ENCODE peak calls at places on chromosomes 3 and 15, in eight cellular contexts. C, M, Y, L, N, O, I and A are unnamed samples.

GRCh38 chr3:44992555-44993470 is 16.8 kb downstream of the EXOSC7 start:
- DNase-seq in C (no peak), M (no peak), Y (peak), L (no peak), N (no peak), O (no peak), I (no peak), A (no peak)

GRCh38 chr3:46370784-46371183 is at the start of gene CCR5:
- DNase-seq in C (no peak), M (no peak), Y (peak), L (no peak), N (no peak), O (no peak), I (no peak), A (no peak)

GRCh38 chr3:23992051-23992628 is 47.1 kb downstream of the NR1D2 start:
- DNase-seq in C (no peak), M (no peak), Y (peak), L (peak), N (no peak), O (no peak), I (no peak), A (no peak)

GRCh38 chr15:56890038-56890437 is 28.4 kb upstream of the TCF12 start:
- DNase-seq in C (no peak), M (no peak), Y (no peak), L (no peak), N (no peak), O (no peak), I (no peak), A (no peak)

GRCh38 chr15:40002295-40002694 is 36.7 kb downstream of the SRP14 start:
- DNase-seq in C (peak), M (no peak), Y (peak), L (peak), N (no peak), O (no peak), I (no peak), A (no peak)

GRCh38 chr3:172616061-172616461 is 92.8 kb upstream of the TNFSF10 start:
- DNase-seq in C (no peak), M (no peak), Y (peak), L (peak), N (no peak), O (no peak), I (no peak), A (no peak)

GRCh38 chr3:150922611-150923010 is 17.4 kb upstream of the MINDY4B start:
- DNase-seq in C (peak), M (peak), Y (no peak), L (no peak), N (no peak), O (no peak), I (no peak), A (no peak)

GRCh38 chr3:182618981-182619591 is 174.2 kb upstream of the ATP11B start:
- DNase-seq in C (no peak), M (peak), Y (no peak), L (peak), N (no peak), O (no peak), I (no peak), A (no peak)

GRCh38 chr15:31081568-31082250 is 19.8 kb downstream of the TRPM1 start:
- DNase-seq in C (peak), M (no peak), Y (no peak), L (no peak), N (no peak), O (no peak), I (no peak), A (no peak)

GRCh38 chr15:73838795-73839565 is 34.4 kb upstream of the TBC1D21 start:
- DNase-seq in C (no peak), M (no peak), Y (no peak), L (no peak), N (no peak), O (no peak), I (no peak), A (no peak)

GRCh38 chr3:190830031-190830430 is 32.5 kb downstream of the GMNC start:
- DNase-seq in C (peak), M (no peak), Y (no peak), L (no peak), N (no peak), O (no peak), I (no peak), A (no peak)

GRCh38 chr3:101995371-101996046 is 146.2 kb downstream of the NFKBIZ start:
- DNase-seq in C (no peak), M (no peak), Y (peak), L (no peak), N (no peak), O (no peak), I (no peak), A (no peak)

GRCh38 chr3:24503499-24504176 is 9.0 kb upstream of the THRB start:
- DNase-seq in C (no peak), M (no peak), Y (no peak), L (no peak), N (no peak), O (no peak), I (no peak), A (no peak)

GRCh38 chr3:46921041-46921440 is 43.5 kb downstream of the PTH1R start:
- DNase-seq in C (no peak), M (no peak), Y (no peak), L (no peak), N (no peak), O (no peak), I (no peak), A (no peak)

GRCh38 chr3:71585891-71586809 is 2.6 kb upstream of the FOXP1 start:
- DNase-seq in C (peak), M (peak), Y (peak), L (peak), N (no peak), O (no peak), I (no peak), A (peak)

GRCh38 chr15:48888836-48889235 is 10.9 kb downstream of the EID1 start:
- DNase-seq in C (no peak), M (no peak), Y (peak), L (peak), N (no peak), O (no peak), I (no peak), A (no peak)

GRCh38 chr3:192802957-192803899 is 75.9 kb upstream of the FGF12 start:
- DNase-seq in C (peak), M (peak), Y (peak), L (peak), N (no peak), O (no peak), I (no peak), A (peak)

GRCh38 chr3:32502944-32503286 is 263 bp upstream of the CMTM6 start:
- DNase-seq in C (no peak), M (no peak), Y (no peak), L (no peak), N (no peak), O (no peak), I (no peak), A (no peak)

GRCh38 chr15:100438570-100438969 is 90.2 kb downstream of the CERS3 start:
- DNase-seq in C (no peak), M (no peak), Y (peak), L (no peak), N (no peak), O (peak), I (no peak), A (no peak)

GRCh38 chr3:63349583-63350177 is 71.6 kb downstream of the SYNPR start:
- DNase-seq in C (peak), M (peak), Y (peak), L (peak), N (no peak), O (no peak), I (no peak), A (peak)

GRCh38 chr3:100164730-100165129 is 50.4 kb upstream of the FILIP1L start:
- DNase-seq in C (no peak), M (no peak), Y (no peak), L (no peak), N (no peak), O (no peak), I (no peak), A (no peak)